ENCODE peak calls at places on chromosome 11, in six cellular contexts. E is A549, P is K562, L is HepG2, D is GM12878, H is endothelial cell of umbilical vein. C is an unnamed sample.

GRCh38 chr11:57643802-57644201 is 5.9 kb downstream of the YPEL4 start:
- DNase-seq in E (no peak), P (no peak), L (no peak), D (no peak), H (peak), C (no peak)

GRCh38 chr11:103805688-103806009 is 230.8 kb upstream of the DDI1 start:
- DNase-seq in E (peak), P (no peak), L (no peak), D (no peak), H (peak), C (no peak)

GRCh38 chr11:73931039-73931645 is 19.7 kb upstream of the DNAJB13 start:
- DNase-seq in E (peak), P (peak), L (peak), D (no peak), H (peak), C (peak)

GRCh38 chr11:85766801-85767200 is 44.1 kb downstream of the SYTL2 start:
- DNase-seq in E (no peak), P (no peak), L (no peak), D (no peak), H (no peak), C (no peak)

GRCh38 chr11:78659326-78660319 is 85.0 kb upstream of the NARS2 start:
- DNase-seq in E (no peak), P (no peak), L (no peak), D (no peak), H (no peak), C (no peak)

GRCh38 chr11:119029340-119030028 is 1.2 kb downstream of the SLC37A4 start:
- DNase-seq in E (no peak), P (peak), L (peak), D (no peak), H (no peak), C (peak)

GRCh38 chr11:2306971-2307732 is 5.3 kb downstream of the TSPAN32 start:
- DNase-seq in E (no peak), P (no peak), L (no peak), D (no peak), H (no peak), C (peak)

GRCh38 chr11:35418847-35419712 is at the start of gene SLC1A2:
- DNase-seq in E (peak), P (no peak), L (no peak), D (no peak), H (no peak), C (no peak)

GRCh38 chr11:110565690-110566336 is 136.1 kb downstream of the FDX1 start:
- DNase-seq in E (no peak), P (no peak), L (no peak), D (no peak), H (no peak), C (peak)

GRCh38 chr11:87358461-87358860 is 320.7 kb downstream of the TMEM135 start:
- DNase-seq in E (no peak), P (no peak), L (no peak), D (no peak), H (no peak), C (no peak)

GRCh38 chr11:70525006-70525405 is 126.7 kb downstream of the CTTN start:
- DNase-seq in E (no peak), P (no peak), L (no peak), D (no peak), H (no peak), C (no peak)

GRCh38 chr11:85663781-85664560 is 958 bp downstream of the CREBZF start:
- DNase-seq in E (peak), P (peak), L (peak), D (no peak), H (peak), C (peak)

DNA sequence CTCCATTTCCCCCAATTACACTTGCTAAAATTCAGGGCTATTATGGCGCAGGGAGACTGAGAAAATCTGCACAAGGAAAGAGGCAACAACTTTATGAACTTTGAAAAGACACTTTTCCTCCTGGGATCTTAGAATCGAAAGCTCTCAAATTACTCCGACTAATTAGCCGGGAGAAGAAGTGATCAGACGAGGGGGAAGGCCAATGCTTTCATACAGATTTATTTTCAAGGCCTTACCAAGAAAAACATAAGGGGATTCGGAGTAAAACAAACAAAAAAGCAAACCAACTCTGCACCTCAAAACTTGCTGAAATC is 1.6 kb downstream of the PAX6 start:
- DNase-seq in E (no peak), P (no peak), L (no peak), D (no peak), H (no peak), C (no peak)
- H3K4me3 ChIP-seq in E (peak), P (peak), L (no peak), D (no peak), H (no peak), C (no peak)

DNA sequence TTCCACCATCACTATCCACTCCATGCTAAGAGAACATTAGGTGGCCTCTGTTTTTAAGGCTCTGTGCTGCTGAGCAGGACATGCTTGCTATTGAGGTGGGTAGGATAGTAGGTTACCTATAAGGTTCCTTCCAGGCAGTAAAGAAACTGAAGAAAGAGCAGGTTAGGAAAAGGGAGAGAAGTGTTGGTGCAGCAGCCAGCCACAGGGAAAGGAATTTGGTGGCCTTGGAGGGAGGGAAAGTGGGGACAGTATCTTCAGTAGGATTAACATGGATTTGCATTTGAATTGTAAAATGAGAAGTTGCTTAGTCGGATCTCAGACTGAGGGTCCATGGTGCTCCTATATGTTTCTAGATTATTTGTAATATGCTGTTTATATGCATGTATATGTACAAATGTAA is 49.2 kb upstream of the OLFML1 start:
- DNase-seq in E (no peak), P (no peak), L (no peak), D (no peak), H (no peak), C (no peak)
- TF ChIP-seq MYC in E (no peak), P (no peak), L (no peak), D (no peak), H (no peak), C (no peak)

GRCh38 chr11:69297225-69297925 is 3.4 kb downstream of the MYEOV start:
- DNase-seq in E (peak), P (peak), L (peak), D (peak), H (peak), C (peak)
- H3K4me3 ChIP-seq in E (peak), P (peak), L (peak), D (peak), H (no peak), C (peak)

DNA sequence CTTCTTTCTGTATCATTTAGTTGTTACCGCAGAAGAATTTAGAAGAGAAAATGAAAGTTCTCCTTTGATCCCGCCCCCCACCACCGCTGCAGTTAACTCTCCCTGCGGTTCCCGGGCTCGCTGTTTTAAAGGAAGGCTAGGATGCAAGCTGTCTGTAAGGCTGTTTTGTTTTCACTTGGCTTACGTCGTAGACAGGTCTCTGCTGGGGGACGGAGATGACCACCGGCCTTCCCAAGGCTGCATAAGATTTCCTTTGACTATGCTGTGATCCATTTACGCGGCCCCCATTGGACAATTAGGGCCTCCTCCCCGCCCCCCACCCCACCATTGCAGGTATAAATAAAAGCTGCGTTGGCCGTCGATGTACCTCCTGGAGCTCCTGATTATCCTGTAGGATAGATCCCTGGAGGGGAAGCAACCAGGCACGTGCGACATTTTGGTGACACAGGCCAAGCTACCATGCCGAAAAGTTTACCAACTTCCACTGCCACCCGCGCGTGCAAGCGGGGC is 1.4 kb upstream of the CPT1A start:
- DNase-seq in E (no peak), P (no peak), L (no peak), D (no peak), H (peak), C (peak)
- TF ChIP-seq MYC in E (no peak), P (no peak), L (no peak), D (no peak), H (no peak), C (no peak)

DNA sequence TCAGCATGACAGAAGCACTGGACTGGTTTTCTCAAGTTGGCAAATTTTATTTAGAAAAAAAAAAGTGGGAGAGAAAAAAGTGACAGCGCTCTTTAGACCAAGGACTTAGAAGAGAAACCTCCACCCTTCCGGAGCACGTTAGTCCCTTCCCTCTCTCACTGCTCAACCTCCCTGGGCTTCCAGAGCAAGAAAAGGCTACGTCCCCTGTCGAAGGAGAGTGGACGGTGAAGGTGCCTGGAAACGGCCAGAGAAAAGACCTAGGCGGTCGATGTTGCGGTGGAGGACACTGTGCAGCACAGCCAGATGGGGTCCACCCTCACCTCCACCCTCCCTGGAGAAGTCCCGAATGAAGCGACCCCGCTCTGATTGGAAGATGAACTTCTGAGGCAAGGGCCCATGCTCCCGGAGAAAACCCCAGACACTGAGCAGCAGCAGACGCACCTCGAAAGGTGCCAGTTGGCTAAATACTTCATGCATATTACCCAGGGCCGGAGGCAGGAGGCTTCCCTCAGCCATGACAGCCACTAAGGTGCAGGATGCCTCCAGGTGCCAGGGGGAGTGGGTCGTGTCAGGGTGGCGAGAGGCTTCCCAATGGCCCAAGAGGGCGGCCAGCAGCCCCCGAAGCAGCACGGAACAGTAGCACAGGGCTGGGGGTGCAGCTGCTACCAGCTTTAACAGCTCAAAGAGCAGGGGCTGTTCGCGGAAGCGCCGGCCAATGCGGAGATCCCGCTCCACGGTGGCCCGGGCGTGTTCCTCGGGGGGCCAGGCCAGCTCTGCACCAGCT is 604 bp upstream of the GANAB start:
- DNase-seq in E (no peak), P (peak), L (no peak), D (no peak), H (no peak), C (no peak)
- H3K4me3 ChIP-seq in E (no peak), P (no peak), L (peak), D (no peak), H (no peak), C (peak)

C was measured in NB4.